ENCODE peak calls at places on chromosome 7, in four cellular contexts. One of them, this sample, is unnamed.

GRCh38 chr7:104653870-104654401 is 325.5 kb downstream of the LHFPL3 start:
- DNase-seq in H1: no peak
- DNase-seq in H9: no peak
- DNase-seq in mesendoderm: no peak
- DNase-seq in this sample: no peak

GRCh38 chr7:95059842-95060313 is 152.5 kb downstream of the PPP1R9A start:
- DNase-seq in H1: no peak
- DNase-seq in H9: no peak
- DNase-seq in mesendoderm: no peak
- DNase-seq in this sample: no peak

GRCh38 chr7:86116-86515 is 106.3 kb upstream of the FAM20C start:
- DNase-seq in H1: no peak
- DNase-seq in H9: no peak
- DNase-seq in mesendoderm: no peak
- DNase-seq in this sample: no peak

GRCh38 chr7:95046494-95047240 is 139.3 kb downstream of the PPP1R9A start:
- DNase-seq in H1: no peak
- DNase-seq in H9: no peak
- DNase-seq in mesendoderm: no peak
- DNase-seq in this sample: no peak

GRCh38 chr7:113710310-113711106 is 208.3 kb downstream of the PPP1R3A start:
- DNase-seq in H1: no peak
- DNase-seq in H9: peak
- DNase-seq in mesendoderm: peak
- DNase-seq in this sample: peak

GRCh38 chr7:26279405-26279804 is 12.3 kb upstream of the SNX10 start:
- DNase-seq in H1: no peak
- DNase-seq in H9: no peak
- DNase-seq in mesendoderm: no peak
- DNase-seq in this sample: no peak

GRCh38 chr7:36295090-36295489 is 94.6 kb upstream of the ANLN start:
- DNase-seq in H1: no peak
- DNase-seq in H9: no peak
- DNase-seq in mesendoderm: no peak
- DNase-seq in this sample: no peak

GRCh38 chr7:95867309-95867708 is 95.0 kb downstream of the DYNC1I1 start:
- DNase-seq in H1: no peak
- DNase-seq in H9: peak
- DNase-seq in mesendoderm: peak
- DNase-seq in this sample: no peak

GRCh38 chr7:115087437-115087836 is 165.5 kb downstream of the MDFIC start:
- DNase-seq in H1: no peak
- DNase-seq in H9: no peak
- DNase-seq in mesendoderm: peak
- DNase-seq in this sample: peak

GRCh38 chr7:34160261-34160752 is 255.0 kb downstream of the BMPER start:
- DNase-seq in H1: no peak
- DNase-seq in H9: no peak
- DNase-seq in mesendoderm: no peak
- DNase-seq in this sample: peak

GRCh38 chr7:111927383-111928019 is 278.7 kb downstream of the DOCK4 start:
- DNase-seq in H1: no peak
- DNase-seq in H9: no peak
- DNase-seq in mesendoderm: no peak
- DNase-seq in this sample: no peak

GRCh38 chr7:17371656-17372524 is 73.4 kb downstream of the AHR start:
- DNase-seq in H1: no peak
- DNase-seq in H9: no peak
- DNase-seq in mesendoderm: peak
- DNase-seq in this sample: peak

GRCh38 chr7:26584964-26585650 is 279.3 kb downstream of the SKAP2 start:
- DNase-seq in H1: no peak
- DNase-seq in H9: no peak
- DNase-seq in mesendoderm: no peak
- DNase-seq in this sample: no peak

GRCh38 chr7:23020742-23021401 is 6.9 kb upstream of the HYCC1 start:
- DNase-seq in H1: no peak
- DNase-seq in H9: no peak
- DNase-seq in mesendoderm: no peak
- DNase-seq in this sample: peak

GRCh38 chr7:94311545-94311944 is 83.2 kb upstream of the COL1A2 start:
- DNase-seq in H1: no peak
- DNase-seq in H9: no peak
- DNase-seq in mesendoderm: no peak
- DNase-seq in this sample: no peak

GRCh38 chr7:41093141-41093540 is 609.7 kb downstream of the INHBA start:
- DNase-seq in H1: no peak
- DNase-seq in H9: no peak
- DNase-seq in mesendoderm: no peak
- DNase-seq in this sample: no peak

GRCh38 chr7:126440542-126440941 is 812.2 kb downstream of the GRM8 start:
- DNase-seq in H1: no peak
- DNase-seq in H9: no peak
- DNase-seq in mesendoderm: no peak
- DNase-seq in this sample: no peak

GRCh38 chr7:96674565-96674964 is 35.1 kb downstream of the SEM1 start:
- DNase-seq in H1: no peak
- DNase-seq in H9: no peak
- DNase-seq in mesendoderm: no peak
- DNase-seq in this sample: no peak

GRCh38 chr7:90483236-90483635 is 13.8 kb downstream of the PTTG1IP2 start:
- DNase-seq in H1: no peak
- DNase-seq in H9: no peak
- DNase-seq in mesendoderm: no peak
- DNase-seq in this sample: no peak

GRCh38 chr7:38858281-38858884 is 50.6 kb downstream of the VPS41 start:
- DNase-seq in H1: no peak
- DNase-seq in H9: no peak
- DNase-seq in mesendoderm: peak
- DNase-seq in this sample: peak

GRCh38 chr7:128266891-128267839 is 26.1 kb downstream of the LEP start:
- DNase-seq in H1: peak
- DNase-seq in H9: peak
- DNase-seq in mesendoderm: peak
- DNase-seq in this sample: peak

GRCh38 chr7:89023146-89023545 is 227.6 kb upstream of the TEX47 start:
- DNase-seq in H1: no peak
- DNase-seq in H9: no peak
- DNase-seq in mesendoderm: peak
- DNase-seq in this sample: no peak

GRCh38 chr7:2405601-2406345 is 2.4 kb downstream of the CHST12 start:
- DNase-seq in H1: no peak
- DNase-seq in H9: no peak
- DNase-seq in mesendoderm: no peak
- DNase-seq in this sample: no peak

GRCh38 chr7:19181634-19182033 is 36.4 kb upstream of the FERD3L start:
- DNase-seq in H1: no peak
- DNase-seq in H9: no peak
- DNase-seq in mesendoderm: no peak
- DNase-seq in this sample: peak

GRCh38 chr7:88851220-88851619 is 55.7 kb upstream of the TEX47 start:
- DNase-seq in H1: no peak
- DNase-seq in H9: no peak
- DNase-seq in mesendoderm: peak
- DNase-seq in this sample: no peak

GRCh38 chr7:125512373-125512772 is 582.7 kb upstream of the POT1 start:
- DNase-seq in H1: no peak
- DNase-seq in H9: no peak
- DNase-seq in mesendoderm: no peak
- DNase-seq in this sample: no peak

GRCh38 chr7:1312098-1313070 is 79.7 kb downstream of the UNCX start:
- DNase-seq in H1: no peak
- DNase-seq in H9: no peak
- DNase-seq in mesendoderm: peak
- DNase-seq in this sample: no peak

GRCh38 chr7:127905491-127906330 is 125.5 kb downstream of the LRRC4 start:
- DNase-seq in H1: no peak
- DNase-seq in H9: no peak
- DNase-seq in mesendoderm: peak
- DNase-seq in this sample: peak

GRCh38 chr7:96800824-96801223 is 91.2 kb upstream of the SEM1 start:
- DNase-seq in H1: no peak
- DNase-seq in H9: no peak
- DNase-seq in mesendoderm: no peak
- DNase-seq in this sample: no peak

GRCh38 chr7:4091767-4092166 is 590.3 kb upstream of the FOXK1 start:
- DNase-seq in H1: no peak
- DNase-seq in H9: no peak
- DNase-seq in mesendoderm: no peak
- DNase-seq in this sample: no peak

GRCh38 chr7:145009866-145010265 is 174.0 kb upstream of the TPK1 start:
- DNase-seq in H1: no peak
- DNase-seq in H9: no peak
- DNase-seq in mesendoderm: no peak
- DNase-seq in this sample: no peak

DNA sequence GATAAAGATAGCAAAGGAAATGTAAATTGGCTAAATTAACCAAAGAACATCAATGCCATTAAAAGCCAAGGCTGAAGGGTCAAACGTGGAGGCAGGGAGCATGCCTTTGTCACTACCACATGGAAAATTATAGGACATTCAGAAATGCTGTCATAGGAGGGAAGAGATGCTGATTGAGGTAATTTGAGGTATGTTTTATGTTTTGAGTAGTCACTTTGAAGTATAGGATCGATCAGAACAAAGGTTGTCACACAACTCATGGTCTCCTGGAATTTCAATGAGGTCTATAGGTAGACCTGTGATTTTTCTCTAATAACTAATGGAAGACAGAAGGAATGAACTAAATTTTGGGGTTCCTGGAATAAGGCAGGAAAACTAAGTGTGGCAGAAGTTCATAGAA is 149.8 kb downstream of the SEMA3A start:
- DNase-seq in H1: no peak
- DNase-seq in H9: no peak
- DNase-seq in mesendoderm: no peak
- DNase-seq in this sample: no peak
- H4K5ac ChIP-seq in H1: no peak
- H4K5ac ChIP-seq in H9: no peak
- H4K5ac ChIP-seq in mesendoderm: no peak
- H4K5ac ChIP-seq in this sample: peak

GRCh38 chr7:108637049-108637621 is 67.5 kb downstream of the DNAJB9 start:
- DNase-seq in H1: no peak
- DNase-seq in H9: no peak
- DNase-seq in mesendoderm: no peak
- DNase-seq in this sample: no peak
- H4K5ac ChIP-seq in H1: no peak
- H4K5ac ChIP-seq in H9: no peak
- H4K5ac ChIP-seq in mesendoderm: no peak
- H4K5ac ChIP-seq in this sample: no peak

GRCh38 chr7:50591480-50592438 is 26.6 kb upstream of the DDC start:
- DNase-seq in H1: no peak
- DNase-seq in H9: no peak
- DNase-seq in mesendoderm: peak
- DNase-seq in this sample: no peak
- H4K5ac ChIP-seq in H1: no peak
- H4K5ac ChIP-seq in H9: no peak
- H4K5ac ChIP-seq in mesendoderm: no peak
- H4K5ac ChIP-seq in this sample: no peak

GRCh38 chr7:37833818-37834146 is 14.6 kb upstream of the NME8 start:
- DNase-seq in H1: no peak
- DNase-seq in H9: no peak
- DNase-seq in mesendoderm: no peak
- DNase-seq in this sample: no peak
- H4K5ac ChIP-seq in H1: no peak
- H4K5ac ChIP-seq in H9: no peak
- H4K5ac ChIP-seq in mesendoderm: no peak
- H4K5ac ChIP-seq in this sample: no peak

GRCh38 chr7:45701701-45702460 is 127.7 kb downstream of the ADCY1 start:
- DNase-seq in H1: no peak
- DNase-seq in H9: no peak
- DNase-seq in mesendoderm: no peak
- DNase-seq in this sample: no peak

GRCh38 chr7:45703911-45704682 is 129.9 kb downstream of the ADCY1 start:
- DNase-seq in H1: no peak
- DNase-seq in H9: peak
- DNase-seq in mesendoderm: no peak
- DNase-seq in this sample: no peak

GRCh38 chr7:45704683-45705016 is 130.5 kb downstream of the ADCY1 start:
- DNase-seq in H1: no peak
- DNase-seq in H9: peak
- DNase-seq in mesendoderm: no peak
- DNase-seq in this sample: no peak

GRCh38 chr7:45702751-45703150 is 128.6 kb downstream of the ADCY1 start:
- DNase-seq in H1: no peak
- DNase-seq in H9: peak
- DNase-seq in mesendoderm: no peak
- DNase-seq in this sample: no peak

DNA sequence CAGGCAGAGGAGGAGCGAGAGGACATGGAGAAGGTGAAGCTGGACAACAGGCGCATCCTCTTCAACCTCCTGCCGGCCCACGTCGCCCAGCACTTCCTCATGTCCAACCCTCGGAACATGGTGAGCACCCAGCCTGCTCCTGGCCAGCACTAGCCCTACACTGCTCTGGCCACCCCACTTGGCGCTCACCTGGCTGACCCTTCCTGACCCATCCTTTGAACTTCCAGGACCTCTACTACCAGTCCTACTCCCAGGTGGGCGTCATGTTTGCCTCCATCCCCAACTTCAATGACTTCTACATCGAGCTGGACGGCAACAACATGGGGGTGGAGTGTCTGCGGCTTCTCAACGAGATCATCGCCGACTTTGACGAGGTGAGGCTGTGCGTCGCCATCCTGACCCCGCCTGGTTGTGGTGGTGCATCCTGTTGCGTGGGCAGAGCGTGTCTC is 129.2 kb downstream of the ADCY1 start:
- DNase-seq in H1: no peak
- DNase-seq in H9: peak
- DNase-seq in mesendoderm: no peak
- DNase-seq in this sample: no peak
- H4K5ac ChIP-seq in H1: no peak
- H4K5ac ChIP-seq in H9: no peak
- H4K5ac ChIP-seq in mesendoderm: no peak
- H4K5ac ChIP-seq in this sample: no peak

GRCh38 chr7:9022456-9022855 is 589.0 kb downstream of the NXPH1 start:
- DNase-seq in H1: no peak
- DNase-seq in H9: no peak
- DNase-seq in mesendoderm: no peak
- DNase-seq in this sample: no peak

GRCh38 chr7:9028012-9028411 is 594.6 kb downstream of the NXPH1 start:
- DNase-seq in H1: no peak
- DNase-seq in H9: no peak
- DNase-seq in mesendoderm: no peak
- DNase-seq in this sample: no peak

GRCh38 chr7:9029671-9030070 is 596.3 kb downstream of the NXPH1 start:
- DNase-seq in H1: no peak
- DNase-seq in H9: no peak
- DNase-seq in mesendoderm: no peak
- DNase-seq in this sample: no peak

GRCh38 chr7:9023895-9024294 is 590.5 kb downstream of the NXPH1 start:
- DNase-seq in H1: no peak
- DNase-seq in H9: no peak
- DNase-seq in mesendoderm: no peak
- DNase-seq in this sample: no peak

GRCh38 chr7:9026121-9026520 is 592.7 kb downstream of the NXPH1 start:
- DNase-seq in H1: no peak
- DNase-seq in H9: no peak
- DNase-seq in mesendoderm: no peak
- DNase-seq in this sample: no peak
- H4K5ac ChIP-seq in H1: no peak
- H4K5ac ChIP-seq in H9: no peak
- H4K5ac ChIP-seq in mesendoderm: no peak
- H4K5ac ChIP-seq in this sample: no peak